ENCODE peak calls at places on chromosomes 6 and 20, in five cellular contexts. One of them, this sample, is unnamed.

GRCh38 chr20:52410182-52410647 is 218.6 kb upstream of the ZFP64 start:
- DNase-seq in NCI-H1092 treated with DMSO at 0.1 percent for 48 hours: no peak
- DNase-seq in activated CD4-positive, alpha-beta T cell treated with anti-CD3 and anti-CD28 coated beads, Interleukin-2, amount 50 U/mL, for 4 hours: peak; percentile 48
- DNase-seq in activated B cell treated with CpG ODN at 0.5 μM for 24 hours: no peak
- DNase-seq in MCF 10A: no peak
- DNase-seq in this sample: peak; percentile 23

GRCh38 chr20:44743080-44743701 is 2.5 kb upstream of the KCNK15 start:
- DNase-seq in NCI-H1092 treated with DMSO at 0.1 percent for 48 hours: no peak
- DNase-seq in activated CD4-positive, alpha-beta T cell treated with anti-CD3 and anti-CD28 coated beads, Interleukin-2, amount 50 U/mL, for 4 hours: no peak
- DNase-seq in activated B cell treated with CpG ODN at 0.5 μM for 24 hours: no peak
- DNase-seq in MCF 10A: no peak
- DNase-seq in this sample: no peak

GRCh38 chr20:53064935-53065334 is 92.8 kb downstream of the TSHZ2 start:
- DNase-seq in NCI-H1092 treated with DMSO at 0.1 percent for 48 hours: no peak
- DNase-seq in activated CD4-positive, alpha-beta T cell treated with anti-CD3 and anti-CD28 coated beads, Interleukin-2, amount 50 U/mL, for 4 hours: no peak
- DNase-seq in activated B cell treated with CpG ODN at 0.5 μM for 24 hours: no peak
- DNase-seq in MCF 10A: no peak
- DNase-seq in this sample: no peak

GRCh38 chr20:22371843-22372242 is 212.5 kb downstream of the FOXA2 start:
- DNase-seq in NCI-H1092 treated with DMSO at 0.1 percent for 48 hours: peak; percentile 62
- DNase-seq in activated CD4-positive, alpha-beta T cell treated with anti-CD3 and anti-CD28 coated beads, Interleukin-2, amount 50 U/mL, for 4 hours: no peak
- DNase-seq in activated B cell treated with CpG ODN at 0.5 μM for 24 hours: no peak
- DNase-seq in MCF 10A: no peak
- DNase-seq in this sample: no peak

GRCh38 chr20:17735206-17735804 is 35.5 kb downstream of the BANF2 start:
- DNase-seq in NCI-H1092 treated with DMSO at 0.1 percent for 48 hours: no peak
- DNase-seq in activated CD4-positive, alpha-beta T cell treated with anti-CD3 and anti-CD28 coated beads, Interleukin-2, amount 50 U/mL, for 4 hours: no peak
- DNase-seq in activated B cell treated with CpG ODN at 0.5 μM for 24 hours: no peak
- DNase-seq in MCF 10A: peak; percentile 15
- DNase-seq in this sample: peak; percentile 38

GRCh38 chr6:119445666-119446622 is 96.4 kb upstream of the MAN1A1 start:
- DNase-seq in NCI-H1092 treated with DMSO at 0.1 percent for 48 hours: no peak
- DNase-seq in activated CD4-positive, alpha-beta T cell treated with anti-CD3 and anti-CD28 coated beads, Interleukin-2, amount 50 U/mL, for 4 hours: no peak
- DNase-seq in activated B cell treated with CpG ODN at 0.5 μM for 24 hours: no peak
- DNase-seq in MCF 10A: peak; percentile 65
- DNase-seq in this sample: peak; percentile 20

GRCh38 chr6:170003027-170003426 is 251.6 kb downstream of the ERMARD start:
- DNase-seq in NCI-H1092 treated with DMSO at 0.1 percent for 48 hours: no peak
- DNase-seq in activated CD4-positive, alpha-beta T cell treated with anti-CD3 and anti-CD28 coated beads, Interleukin-2, amount 50 U/mL, for 4 hours: no peak
- DNase-seq in activated B cell treated with CpG ODN at 0.5 μM for 24 hours: no peak
- DNase-seq in MCF 10A: no peak
- DNase-seq in this sample: no peak

GRCh38 chr20:58040447-58041290 is 187.8 kb downstream of the ANKRD60 start:
- DNase-seq in NCI-H1092 treated with DMSO at 0.1 percent for 48 hours: no peak
- DNase-seq in activated CD4-positive, alpha-beta T cell treated with anti-CD3 and anti-CD28 coated beads, Interleukin-2, amount 50 U/mL, for 4 hours: no peak
- DNase-seq in activated B cell treated with CpG ODN at 0.5 μM for 24 hours: no peak
- DNase-seq in MCF 10A: no peak
- DNase-seq in this sample: no peak

GRCh38 chr6:128600397-128600951 is 80.1 kb upstream of the PTPRK start:
- DNase-seq in NCI-H1092 treated with DMSO at 0.1 percent for 48 hours: peak; percentile 2
- DNase-seq in activated CD4-positive, alpha-beta T cell treated with anti-CD3 and anti-CD28 coated beads, Interleukin-2, amount 50 U/mL, for 4 hours: no peak
- DNase-seq in activated B cell treated with CpG ODN at 0.5 μM for 24 hours: no peak
- DNase-seq in MCF 10A: peak; percentile 79
- DNase-seq in this sample: peak; percentile 78

GRCh38 chr20:35327074-35327976 is 35.1 kb upstream of the FAM83C start:
- DNase-seq in NCI-H1092 treated with DMSO at 0.1 percent for 48 hours: no peak
- DNase-seq in activated CD4-positive, alpha-beta T cell treated with anti-CD3 and anti-CD28 coated beads, Interleukin-2, amount 50 U/mL, for 4 hours: no peak
- DNase-seq in activated B cell treated with CpG ODN at 0.5 μM for 24 hours: no peak
- DNase-seq in MCF 10A: peak; percentile 65
- DNase-seq in this sample: no peak

GRCh38 chr6:105045546-105045945 is 88.6 kb downstream of the LIN28B start:
- DNase-seq in NCI-H1092 treated with DMSO at 0.1 percent for 48 hours: no peak
- DNase-seq in activated CD4-positive, alpha-beta T cell treated with anti-CD3 and anti-CD28 coated beads, Interleukin-2, amount 50 U/mL, for 4 hours: no peak
- DNase-seq in activated B cell treated with CpG ODN at 0.5 μM for 24 hours: no peak
- DNase-seq in MCF 10A: no peak
- DNase-seq in this sample: peak; percentile 48

GRCh38 chr20:37651932-37652331 is 41.9 kb upstream of the CTNNBL1 start:
- DNase-seq in NCI-H1092 treated with DMSO at 0.1 percent for 48 hours: peak; percentile 70
- DNase-seq in activated CD4-positive, alpha-beta T cell treated with anti-CD3 and anti-CD28 coated beads, Interleukin-2, amount 50 U/mL, for 4 hours: no peak
- DNase-seq in activated B cell treated with CpG ODN at 0.5 μM for 24 hours: no peak
- DNase-seq in MCF 10A: peak; percentile 52
- DNase-seq in this sample: peak; percentile 71

GRCh38 chr20:20837574-20838021 is 125.2 kb upstream of the RALGAPA2 start:
- DNase-seq in NCI-H1092 treated with DMSO at 0.1 percent for 48 hours: peak; percentile 59
- DNase-seq in activated CD4-positive, alpha-beta T cell treated with anti-CD3 and anti-CD28 coated beads, Interleukin-2, amount 50 U/mL, for 4 hours: peak; percentile 3
- DNase-seq in activated B cell treated with CpG ODN at 0.5 μM for 24 hours: no peak
- DNase-seq in MCF 10A: peak; percentile 50
- DNase-seq in this sample: peak; percentile 54

GRCh38 chr6:16426241-16426640 is 187.9 kb downstream of the GMPR start:
- DNase-seq in NCI-H1092 treated with DMSO at 0.1 percent for 48 hours: no peak
- DNase-seq in activated CD4-positive, alpha-beta T cell treated with anti-CD3 and anti-CD28 coated beads, Interleukin-2, amount 50 U/mL, for 4 hours: no peak
- DNase-seq in activated B cell treated with CpG ODN at 0.5 μM for 24 hours: no peak
- DNase-seq in MCF 10A: no peak
- DNase-seq in this sample: no peak